ENCODE peak calls at places on chromosomes 13 and 19, in ten cellular contexts. R is colonic mucosa; U is CD8-positive, alpha-beta T cell; F is upper lobe of left lung; Q is right lobe of liver; E is heart right ventricle; P is left lung; S is suprapubic skin; C is neural progenitor cell; J is AG04450. V is an unnamed sample.

GRCh38 chr19:14826006-14826405 is 9.0 kb downstream of the OR7A5 start:
- DNase-seq in R (no peak), U (no peak), F (no peak), Q (no peak), E (no peak), P (no peak), S (no peak), C (no peak), J (no peak), V (no peak)

GRCh38 chr13:32200741-32201140 is 114.4 kb downstream of the ZAR1L start:
- DNase-seq in R (no peak), U (no peak), F (no peak), Q (no peak), E (no peak), P (no peak), S (no peak), C (no peak), J (no peak), V (no peak)

GRCh38 chr19:38351865-38352395 is 16.3 kb downstream of the CATSPERG start:
- DNase-seq in R (no peak), U (no peak), F (no peak), Q (no peak), E (no peak), P (no peak), S (no peak), C (no peak), J (no peak), V (no peak)

GRCh38 chr13:86569119-86569518 is 769.9 kb upstream of the SLITRK6 start:
- DNase-seq in R (no peak), U (no peak), F (no peak), Q (no peak), E (no peak), P (no peak), S (no peak), C (no peak), J (no peak), V (no peak)

GRCh38 chr19:46967578-46968018 is 52.0 kb upstream of the NPAS1 start:
- DNase-seq in R (peak; percentile 68), U (peak; percentile 18), F (no peak), Q (peak; percentile 51), E (peak; percentile 77), P (no peak), S (peak; percentile 75), C (no peak), J (no peak), V (no peak)

GRCh38 chr13:75226755-75227435 is 255.1 kb downstream of the TBC1D4 start:
- DNase-seq in R (no peak), U (no peak), F (no peak), Q (no peak), E (no peak), P (no peak), S (no peak), C (no peak), J (peak; percentile 54), V (no peak)

GRCh38 chr13:101489635-101490034 is 37.2 kb downstream of the ITGBL1 start:
- DNase-seq in R (no peak), U (no peak), F (no peak), Q (no peak), E (no peak), P (no peak), S (no peak), C (no peak), J (no peak), V (no peak)

GRCh38 chr19:47663911-47664771 is 49.1 kb upstream of the EHD2 start:
- DNase-seq in R (peak; percentile 44), U (no peak), F (peak; percentile 81), Q (peak; percentile 56), E (no peak), P (no peak), S (peak; percentile 87), C (no peak), J (peak; percentile 91), V (no peak)

GRCh38 chr13:66222127-66222526 is 1008.0 kb downstream of the PCDH9 start:
- DNase-seq in R (no peak), U (no peak), F (no peak), Q (no peak), E (no peak), P (no peak), S (no peak), C (no peak), J (no peak), V (no peak)

GRCh38 chr13:66216723-66217122 is 1013.4 kb downstream of the PCDH9 start:
- DNase-seq in R (no peak), U (no peak), F (no peak), Q (no peak), E (no peak), P (no peak), S (no peak), C (no peak), J (no peak), V (no peak)

GRCh38 chr13:66219493-66219892 is 1010.6 kb downstream of the PCDH9 start:
- DNase-seq in R (no peak), U (no peak), F (no peak), Q (no peak), E (no peak), P (no peak), S (no peak), C (peak; percentile 76), J (no peak), V (no peak)

GRCh38 chr13:66214467-66214866 is 1015.7 kb downstream of the PCDH9 start:
- DNase-seq in R (no peak), U (no peak), F (no peak), Q (no peak), E (no peak), P (no peak), S (no peak), C (no peak), J (no peak), V (no peak)

DNA sequence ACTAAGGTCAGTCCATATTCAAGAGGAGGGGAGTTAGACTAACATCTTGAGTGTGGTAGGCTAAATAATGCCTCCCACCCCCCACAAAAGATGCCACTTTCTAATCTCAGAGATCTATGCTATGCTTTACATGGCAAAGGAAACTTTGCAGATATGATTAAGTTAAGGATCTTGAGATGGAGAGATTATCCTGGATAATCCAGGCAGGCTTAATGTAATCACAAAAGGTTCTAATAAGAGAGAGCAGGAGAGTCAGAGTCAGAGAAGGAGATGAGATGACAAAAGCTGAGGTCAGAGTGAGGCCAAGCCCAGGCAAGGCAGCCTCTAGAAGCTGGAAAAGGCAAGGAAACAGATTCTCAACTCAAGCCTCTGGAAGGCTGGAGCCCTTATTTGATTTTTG is 1011.6 kb downstream of the PCDH9 start:
- DNase-seq in R (no peak), U (no peak), F (no peak), Q (no peak), E (no peak), P (no peak), S (no peak), C (peak; percentile 47), J (no peak), V (no peak)
- H3K27ac ChIP-seq in R (no peak overlapping the region), U (no peak overlapping the region), F (no peak overlapping the region), Q (no peak overlapping the region), E (no peak overlapping the region), P (no peak overlapping the region), S (no peak overlapping the region), C (no peak overlapping the region), J (no peak overlapping the region), V (no peak overlapping the region)

DNA sequence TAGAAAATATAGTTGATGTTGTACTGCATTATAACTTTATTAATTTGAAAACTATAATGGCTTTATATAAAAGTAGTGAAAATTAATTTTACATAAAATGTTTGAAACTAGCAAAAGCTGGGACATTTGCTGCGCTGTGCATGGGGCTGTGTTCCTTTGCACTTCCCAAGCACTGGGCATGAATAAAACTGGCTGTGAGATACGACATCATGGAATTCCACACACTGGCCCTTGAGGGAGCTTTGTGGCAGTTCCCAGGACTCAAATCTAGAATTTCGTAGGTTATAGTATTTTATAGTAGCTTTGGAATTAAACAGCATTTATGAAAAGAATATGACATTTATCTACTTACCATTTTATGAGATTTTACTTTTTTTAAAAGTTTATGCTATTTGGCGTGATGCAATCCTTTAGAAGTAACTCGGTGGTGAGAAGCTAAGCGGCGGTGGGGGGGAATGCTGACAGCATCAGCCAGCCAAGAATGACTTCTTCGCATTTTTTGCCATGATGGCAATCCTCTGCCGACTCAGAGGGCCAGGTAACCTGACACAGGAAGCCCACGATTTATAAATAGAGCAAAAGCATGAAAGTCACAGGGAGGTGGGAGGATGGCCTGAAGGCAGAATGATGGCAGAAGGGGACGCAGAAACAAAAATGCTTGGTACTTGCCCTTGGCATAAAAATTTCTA is 553.5 kb downstream of the MYO16 start:
- DNase-seq in R (no peak), U (no peak), F (no peak), Q (no peak), E (no peak), P (no peak), S (no peak), C (no peak), J (no peak), V (no peak)
- TF ChIP-seq CTCF in R (no peak), U (no peak), F (no peak), Q (no peak), E (no peak), P (no peak), S (no peak), C (no peak), J (no peak), V (no peak)

GRCh38 chr19:54414156-54414555 is 1.1 kb upstream of the TTYH1 start:
- DNase-seq in R (no peak), U (no peak), F (no peak), Q (no peak), E (no peak), P (no peak), S (no peak), C (no peak), J (no peak), V (no peak)

GRCh38 chr19:54415208-54415900 is at the start of gene TTYH1:
- DNase-seq in R (no peak), U (peak; percentile 26), F (peak; percentile 85), Q (no peak), E (no peak), P (peak; percentile 68), S (no peak), C (peak; percentile 78), J (no peak), V (peak; percentile 22)

GRCh38 chr19:54418030-54418929 is 3.0 kb downstream of the TTYH1 start:
- DNase-seq in R (no peak), U (no peak), F (no peak), Q (no peak), E (no peak), P (no peak), S (no peak), C (peak; percentile 45), J (no peak), V (no peak)

GRCh38 chr19:54416695-54417491 is 1.6 kb downstream of the TTYH1 start:
- DNase-seq in R (no peak), U (no peak), F (peak; percentile 85), Q (no peak), E (no peak), P (no peak), S (no peak), C (peak; percentile 34), J (no peak), V (no peak)

GRCh38 chr19:54415901-54416621 is 797 bp downstream of the TTYH1 start:
- DNase-seq in R (no peak), U (no peak), F (no peak), Q (no peak), E (no peak), P (no peak), S (no peak), C (peak; percentile 19), J (no peak), V (no peak)
- H3K27me3 ChIP-seq in R (peaks cover 29% of the 10 kb centered on the region), U (peaks cover 18% of the 10 kb centered on the region), F (peaks cover 8% of the 10 kb centered on the region), Q (no peaks in the 10 kb centered on the region), E (peaks cover 76% of the 10 kb centered on the region), P (peaks cover 86% of the 10 kb centered on the region), S (peaks cover 73% of the 10 kb centered on the region), C (peaks cover 11% of the 10 kb centered on the region), J (peaks cover 39% of the 10 kb centered on the region), V (peaks cover 41% of the 10 kb centered on the region)

DNA sequence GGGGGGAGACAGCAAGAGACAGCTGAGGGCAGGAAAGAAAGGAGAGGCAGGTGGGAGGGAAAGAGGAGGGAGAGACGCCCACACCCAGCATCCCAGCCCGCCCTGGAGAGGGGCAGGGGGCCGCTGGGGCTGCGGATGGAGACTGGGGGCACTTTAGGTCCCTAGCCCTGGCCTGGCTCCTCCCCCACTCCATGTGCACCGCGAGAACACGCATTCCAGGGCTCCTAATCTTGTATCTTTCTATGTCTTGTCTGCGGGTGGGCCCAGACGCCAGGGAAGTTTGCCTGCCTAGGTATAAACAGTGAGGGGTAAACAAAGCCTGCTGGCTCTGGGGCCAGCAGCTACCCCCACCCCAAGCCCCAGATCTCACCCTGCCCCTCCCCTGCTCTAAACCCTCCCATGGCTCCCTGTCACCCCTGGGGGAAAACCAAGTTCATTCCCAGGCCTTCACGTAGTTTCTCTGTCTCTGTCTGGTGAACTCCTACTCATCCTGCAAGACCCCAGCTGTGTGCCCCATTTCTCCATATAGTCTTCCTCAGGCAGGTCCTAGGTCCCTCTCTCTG is 5.8 kb downstream of the TLE5 start:
- DNase-seq in R (no peak), U (no peak), F (no peak), Q (no peak), E (no peak), P (no peak), S (no peak), C (peak; percentile 76), J (no peak), V (no peak)
- H3K27ac ChIP-seq in R (peak overlapping the region; percentile 39), U (no peak overlapping the region), F (peak overlapping the region; percentile 75), Q (no peak overlapping the region), E (peak overlapping the region; percentile 50), P (peak overlapping the region; percentile 53), S (peak overlapping the region; percentile 72), C (no peak overlapping the region), J (no peak overlapping the region), V (peak overlapping the region; percentile 38)

V was measured in CD4-positive, alpha-beta T cell.